ENCODE peak calls at places on chromosomes 3 and 15, in nine cellular contexts. F is cardiac muscle cell; I is GM23248; D is thoracic aorta; J is gastrocnemius medialis; U is naive thymus-derived CD4-positive, alpha-beta T cell; S is IMR-90; X is upper lobe of right lung; E is mesendoderm. G is an unnamed sample. For H3K27me3, the result is how much of the 10 kb centered on the place peaks cover.

GRCh38 chr3:125591116-125591755 is 4.1 kb downstream of the OSBPL11 start:
- DNase-seq in F (no peak), I (peak), D (no peak), J (no peak), U (no peak), S (peak), X (no peak), E (no peak), G (no peak)

GRCh38 chr3:24451461-24452099 is 43.1 kb downstream of the THRB start:
- DNase-seq in F (no peak), I (no peak), D (no peak), J (no peak), U (no peak), S (no peak), X (no peak), E (no peak), G (no peak)

GRCh38 chr15:73851679-73852078 is 21.7 kb upstream of the TBC1D21 start:
- DNase-seq in F (peak), I (peak), D (no peak), J (no peak), U (peak), S (peak), X (no peak), E (peak), G (peak)

GRCh38 chr15:85750319-85750806 is 44.4 kb downstream of the KLHL25 start:
- DNase-seq in F (no peak), I (peak), D (no peak), J (peak), U (no peak), S (peak), X (peak), E (peak), G (peak)

GRCh38 chr3:4897765-4898453 is 81.3 kb upstream of the BHLHE40 start:
- DNase-seq in F (no peak), I (peak), D (no peak), J (no peak), U (no peak), S (peak), X (no peak), E (peak), G (no peak)

GRCh38 chr3:140386357-140387100 is 291.3 kb upstream of the TRIM42 start:
- DNase-seq in F (peak), I (no peak), D (no peak), J (no peak), U (no peak), S (no peak), X (no peak), E (peak), G (peak)

GRCh38 chr3:190038050-190038631 is 82.6 kb downstream of the P3H2 start:
- DNase-seq in F (peak), I (peak), D (no peak), J (no peak), U (no peak), S (peak), X (peak), E (peak), G (peak)

GRCh38 chr3:24156466-24156865 is 211.4 kb downstream of the NR1D2 start:
- DNase-seq in F (no peak), I (peak), D (no peak), J (no peak), U (no peak), S (peak), X (no peak), E (peak), G (no peak)

GRCh38 chr15:90471769-90472168 is 58.0 kb upstream of the CRTC3 start:
- DNase-seq in F (no peak), I (no peak), D (no peak), J (no peak), U (no peak), S (no peak), X (no peak), E (no peak), G (no peak)

GRCh38 chr3:110343376-110343775 is 728.2 kb upstream of the NECTIN3 start:
- DNase-seq in F (peak), I (peak), D (no peak), J (no peak), U (no peak), S (peak), X (no peak), E (no peak), G (no peak)

GRCh38 chr3:128607710-128608048 is 42.9 kb downstream of the RPN1 start:
- DNase-seq in F (no peak), I (no peak), D (no peak), J (no peak), U (no peak), S (no peak), X (no peak), E (no peak), G (peak)

GRCh38 chr15:70833897-70834765 is 19.8 kb downstream of the LARP6 start:
- DNase-seq in F (no peak), I (peak), D (no peak), J (no peak), U (no peak), S (peak), X (no peak), E (peak), G (no peak)

GRCh38 chr3:43690400-43691119 is at the start of gene ABHD5:
- DNase-seq in F (peak), I (peak), D (peak), J (peak), U (peak), S (peak), X (peak), E (peak), G (peak)
- H3K27ac ChIP-seq in F (peak), I (peak), D (peak), J (peak), U (peak), S (peak), X (peak), E (peak), G (peak)

GRCh38 chr3:87558482-87558881 is 282.1 kb upstream of the POU1F1 start:
- DNase-seq in F (no peak), I (no peak), D (no peak), J (no peak), U (no peak), S (no peak), X (no peak), E (no peak), G (no peak)

GRCh38 chr3:87563712-87564111 is 287.3 kb upstream of the POU1F1 start:
- DNase-seq in F (no peak), I (no peak), D (no peak), J (no peak), U (no peak), S (no peak), X (no peak), E (no peak), G (no peak)

GRCh38 chr3:87564438-87564837 is 288.1 kb upstream of the POU1F1 start:
- DNase-seq in F (no peak), I (no peak), D (no peak), J (no peak), U (no peak), S (no peak), X (no peak), E (no peak), G (no peak)
- H3K27me3 ChIP-seq in F (under half), I (under half), D (under half), J (under half), U (under half), S (under half), X (under half), E (under half), G (under half)

DNA sequence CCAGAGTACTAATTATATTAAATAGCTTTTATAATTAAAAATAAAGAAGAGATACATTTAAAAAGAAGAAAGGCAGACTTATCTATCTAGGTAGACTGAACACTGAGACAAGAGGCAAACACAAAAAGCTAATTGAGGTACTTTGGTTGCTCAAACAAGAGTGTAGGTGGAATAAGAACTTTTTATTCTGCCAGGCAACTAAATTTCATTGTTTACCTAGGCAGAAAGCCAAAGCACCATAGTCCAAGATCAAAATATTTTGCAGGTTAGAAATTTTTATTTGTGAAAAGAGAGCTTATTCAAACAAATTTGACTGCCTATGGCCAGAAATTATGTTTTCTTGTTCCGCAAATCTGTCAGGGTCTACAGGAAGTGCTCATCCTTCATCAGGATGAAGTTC is 499.6 kb upstream of the GBE1 start:
- DNase-seq in F (no peak), I (no peak), D (no peak), J (no peak), U (no peak), S (no peak), X (no peak), E (no peak), G (no peak)
- H3K4me3 ChIP-seq in F (no peak), I (no peak), D (no peak), J (no peak), U (no peak), S (no peak), X (no peak), E (no peak), G (no peak)

GRCh38 chr3:3589715-3590130 is 209.5 kb upstream of the LRRN1 start:
- DNase-seq in F (no peak), I (no peak), D (no peak), J (no peak), U (no peak), S (no peak), X (no peak), E (no peak), G (no peak)
- H3K27ac ChIP-seq in F (no peak), I (no peak), D (no peak), J (no peak), U (no peak), S (no peak), X (no peak), E (no peak), G (no peak)

GRCh38 chr3:198109883-198110282 is 149.9 kb downstream of the LMLN start:
- DNase-seq in F (no peak), I (no peak), D (no peak), J (no peak), U (no peak), S (no peak), X (no peak), E (no peak), G (no peak)
- H3K27me3 ChIP-seq in F (half or more), I (under half), D (under half), J (half or more), U (under half), S (half or more), X (half or more), E (under half), G (under half)

DNA sequence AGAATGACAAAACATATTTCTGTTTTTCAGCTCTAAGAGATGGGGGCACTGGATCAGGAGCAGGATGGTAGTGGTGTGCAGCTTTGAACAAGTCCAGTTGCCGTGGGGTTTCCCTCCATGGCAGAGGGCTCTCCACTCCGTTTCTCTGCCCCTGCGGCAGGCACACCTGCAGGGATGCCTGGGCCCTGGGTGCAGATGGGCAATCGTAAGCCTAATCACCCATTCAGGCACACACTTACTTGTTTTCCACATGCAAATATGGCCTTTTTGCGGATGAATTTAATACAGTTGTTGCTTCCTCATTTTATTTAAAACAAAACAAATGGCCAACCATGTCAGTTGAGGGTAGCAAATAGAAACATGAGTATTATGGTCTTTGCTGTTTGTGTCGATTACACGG is 85.1 kb downstream of the LPP start:
- DNase-seq in F (no peak), I (no peak), D (no peak), J (no peak), U (no peak), S (no peak), X (no peak), E (no peak), G (no peak)
- H3K4me3 ChIP-seq in F (no peak), I (no peak), D (no peak), J (no peak), U (no peak), S (no peak), X (no peak), E (no peak), G (no peak)

G was measured in thyroid gland.